ENCODE peak calls at places on chromosomes 6 and 20, in four cellular contexts. One of them, this sample, is unnamed. For H3K4me1, the result is how much of the 10 kb centered on the place peaks cover.

GRCh38 chr6:142828030-142828429 is 116.9 kb downstream of the HIVEP2 start:
- DNase-seq in Peyer's patch: no peak
- DNase-seq in spleen: no peak
- DNase-seq in K562: no peak
- DNase-seq in this sample: no peak

GRCh38 chr6:112626468-112627082 is 279.4 kb downstream of the RFPL4B start:
- DNase-seq in K562: peak
- DNase-seq in spleen: no peak
- DNase-seq in Peyer's patch: no peak
- DNase-seq in this sample: no peak

GRCh38 chr6:151430886-151431285 is 21.0 kb downstream of the RMND1 start:
- DNase-seq in Peyer's patch: no peak
- DNase-seq in K562: no peak
- DNase-seq in spleen: no peak
- DNase-seq in this sample: no peak

GRCh38 chr20:14470231-14470894 is 133.0 kb upstream of the FLRT3 start:
- DNase-seq in K562: no peak
- DNase-seq in spleen: no peak
- DNase-seq in Peyer's patch: peak
- DNase-seq in this sample: no peak

GRCh38 chr6:84007871-84008270 is 25.7 kb upstream of the MRAP2 start:
- DNase-seq in spleen: no peak
- DNase-seq in K562: no peak
- DNase-seq in Peyer's patch: no peak
- DNase-seq in this sample: no peak

GRCh38 chr6:40442591-40442990 is 144.6 kb downstream of the LRFN2 start:
- DNase-seq in spleen: no peak
- DNase-seq in K562: no peak
- DNase-seq in Peyer's patch: no peak
- DNase-seq in this sample: no peak

GRCh38 chr6:116238083-116238482 is 15.8 kb downstream of the TSPYL4 start:
- DNase-seq in spleen: no peak
- DNase-seq in K562: no peak
- DNase-seq in Peyer's patch: no peak
- DNase-seq in this sample: no peak

GRCh38 chr20:45779011-45779915 is 12.4 kb downstream of the WFDC3 start:
- DNase-seq in Peyer's patch: peak
- DNase-seq in K562: peak
- DNase-seq in spleen: no peak
- DNase-seq in this sample: peak

GRCh38 chr6:156280131-156280530 is 497.0 kb upstream of the ARID1B start:
- DNase-seq in spleen: no peak
- DNase-seq in Peyer's patch: no peak
- DNase-seq in K562: no peak
- DNase-seq in this sample: no peak

GRCh38 chr6:161194374-161194773 is 79.5 kb downstream of the AGPAT4 start:
- DNase-seq in Peyer's patch: no peak
- DNase-seq in K562: no peak
- DNase-seq in spleen: no peak
- DNase-seq in this sample: no peak

GRCh38 chr20:38810926-38811325 is 5.4 kb downstream of the PPP1R16B start:
- DNase-seq in K562: no peak
- DNase-seq in Peyer's patch: peak
- DNase-seq in spleen: no peak
- DNase-seq in this sample: peak

GRCh38 chr6:143583542-143584330 is 72.2 kb upstream of the FUCA2 start:
- DNase-seq in Peyer's patch: no peak
- DNase-seq in spleen: no peak
- DNase-seq in K562: no peak
- DNase-seq in this sample: no peak

GRCh38 chr6:37137201-37137880 is 32.6 kb upstream of the PIM1 start:
- DNase-seq in Peyer's patch: no peak
- DNase-seq in spleen: no peak
- DNase-seq in K562: peak
- DNase-seq in this sample: peak

GRCh38 chr6:166936079-166936787 is 20.1 kb downstream of the RNASET2 start:
- DNase-seq in K562: no peak
- DNase-seq in Peyer's patch: no peak
- DNase-seq in spleen: peak
- DNase-seq in this sample: no peak

GRCh38 chr20:2750343-2751251 is 49.8 kb downstream of the CPXM1 start:
- DNase-seq in spleen: peak
- DNase-seq in Peyer's patch: peak
- DNase-seq in K562: peak
- DNase-seq in this sample: no peak

GRCh38 chr6:170049641-170050491 is 241.0 kb downstream of the DLL1 start:
- DNase-seq in K562: no peak
- DNase-seq in Peyer's patch: peak
- DNase-seq in spleen: peak
- DNase-seq in this sample: peak

GRCh38 chr6:167831281-167831680 is 4.6 kb downstream of the AFDN start:
- DNase-seq in Peyer's patch: no peak
- DNase-seq in K562: no peak
- DNase-seq in spleen: no peak
- DNase-seq in this sample: no peak

GRCh38 chr6:168120390-168121307 is 41.6 kb upstream of the FRMD1 start:
- DNase-seq in Peyer's patch: peak
- DNase-seq in K562: no peak
- DNase-seq in spleen: peak
- DNase-seq in this sample: peak

GRCh38 chr6:110615723-110616122 is 139.3 kb upstream of the SLC22A16 start:
- DNase-seq in spleen: no peak
- DNase-seq in Peyer's patch: no peak
- DNase-seq in K562: no peak
- DNase-seq in this sample: no peak

GRCh38 chr20:49478266-49478665 is 4.2 kb downstream of the KCNB1 start:
- DNase-seq in spleen: no peak
- DNase-seq in Peyer's patch: no peak
- DNase-seq in K562: no peak
- DNase-seq in this sample: no peak

GRCh38 chr6:13256614-13257013 is 71.7 kb downstream of the TBC1D7 start:
- DNase-seq in K562: no peak
- DNase-seq in spleen: no peak
- DNase-seq in Peyer's patch: no peak
- DNase-seq in this sample: no peak

GRCh38 chr6:21738180-21739094 is 144.9 kb downstream of the SOX4 start:
- DNase-seq in K562: no peak
- DNase-seq in spleen: no peak
- DNase-seq in Peyer's patch: no peak
- DNase-seq in this sample: no peak

DNA sequence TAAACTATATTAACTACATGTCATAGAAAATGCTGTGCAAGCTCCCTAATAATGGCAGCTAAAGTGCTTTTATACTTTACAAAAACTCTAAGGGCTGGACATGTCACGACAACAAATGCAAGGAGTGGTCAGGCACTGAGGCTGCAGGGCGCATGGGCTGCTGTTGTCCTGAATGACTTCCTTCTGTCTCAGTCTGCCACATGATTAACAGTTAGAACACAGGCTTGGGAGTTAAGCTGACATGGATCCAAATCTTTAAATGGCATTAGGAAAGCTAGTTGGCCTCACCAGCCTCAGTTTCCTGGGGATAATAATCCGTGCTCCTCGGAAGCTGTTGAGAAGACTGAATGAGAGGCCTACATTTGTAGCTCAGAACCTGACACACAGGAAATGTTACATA is 57.4 kb downstream of the PREP start:
- DNase-seq in spleen: no peak
- DNase-seq in Peyer's patch: no peak
- DNase-seq in K562: no peak
- DNase-seq in this sample: no peak
- H3K27ac ChIP-seq in spleen: no peak
- H3K27ac ChIP-seq in Peyer's patch: no peak
- H3K27ac ChIP-seq in K562: no peak
- H3K27ac ChIP-seq in this sample: peak

GRCh38 chr20:41076776-41077175 is 48.2 kb downstream of the TOP1 start:
- DNase-seq in K562: no peak
- DNase-seq in spleen: no peak
- DNase-seq in Peyer's patch: no peak
- DNase-seq in this sample: no peak

GRCh38 chr20:41074441-41074840 is 45.8 kb downstream of the TOP1 start:
- DNase-seq in spleen: no peak
- DNase-seq in Peyer's patch: no peak
- DNase-seq in K562: no peak
- DNase-seq in this sample: no peak

GRCh38 chr20:41072919-41073318 is 44.3 kb downstream of the TOP1 start:
- DNase-seq in K562: peak
- DNase-seq in spleen: no peak
- DNase-seq in Peyer's patch: no peak
- DNase-seq in this sample: no peak

DNA sequence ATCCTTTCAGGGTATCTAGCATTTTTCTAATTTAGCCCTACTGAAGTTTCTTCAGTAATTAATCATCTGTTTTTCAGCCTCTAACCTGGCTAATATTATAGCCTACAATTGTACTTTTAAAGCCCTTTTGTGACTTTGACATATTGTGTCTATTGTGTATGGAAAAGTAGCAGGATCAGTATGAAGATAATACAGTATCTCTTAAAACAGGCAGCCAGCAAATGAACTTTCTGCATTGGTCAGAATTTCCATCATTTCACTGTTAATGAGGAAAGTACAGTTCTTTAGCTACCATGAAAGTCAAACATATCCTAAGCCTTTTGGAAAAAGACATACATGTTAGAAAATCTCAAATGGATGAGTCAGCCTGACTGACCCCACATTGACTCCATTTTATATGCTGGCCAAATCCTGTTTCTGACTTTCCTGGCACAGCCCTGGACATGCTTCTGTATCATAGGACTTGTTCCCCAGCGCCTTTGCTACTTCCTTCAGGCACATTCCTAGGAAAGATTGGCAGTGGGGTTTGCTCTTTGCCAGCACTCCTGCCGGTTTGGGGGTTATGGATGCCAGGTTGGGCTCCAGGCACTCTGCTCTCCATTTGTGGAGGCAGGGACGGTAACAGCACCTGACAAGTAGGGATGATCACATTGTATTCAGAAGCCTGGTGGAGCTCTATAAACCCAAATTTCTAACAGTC is 43.6 kb downstream of the TOP1 start:
- DNase-seq in K562: no peak
- DNase-seq in Peyer's patch: no peak
- DNase-seq in spleen: peak
- DNase-seq in this sample: peak
- H3K4me1 ChIP-seq in K562: half or more
- H3K4me1 ChIP-seq in Peyer's patch: under half
- H3K4me1 ChIP-seq in spleen: half or more
- H3K4me1 ChIP-seq in this sample: half or more

GRCh38 chr6:158032354-158032733 is 50.7 kb downstream of the SYNJ2 start:
- DNase-seq in spleen: no peak
- DNase-seq in Peyer's patch: no peak
- DNase-seq in K562: no peak
- DNase-seq in this sample: peak

GRCh38 chr6:158033077-158033750 is 51.6 kb downstream of the SYNJ2 start:
- DNase-seq in K562: no peak
- DNase-seq in spleen: no peak
- DNase-seq in Peyer's patch: no peak
- DNase-seq in this sample: peak

GRCh38 chr6:158029668-158030230 is 48.1 kb downstream of the SYNJ2 start:
- DNase-seq in Peyer's patch: no peak
- DNase-seq in K562: no peak
- DNase-seq in spleen: peak
- DNase-seq in this sample: no peak

GRCh38 chr6:158031191-158031444 is 49.5 kb downstream of the SYNJ2 start:
- DNase-seq in spleen: no peak
- DNase-seq in K562: no peak
- DNase-seq in Peyer's patch: no peak
- DNase-seq in this sample: no peak

DNA sequence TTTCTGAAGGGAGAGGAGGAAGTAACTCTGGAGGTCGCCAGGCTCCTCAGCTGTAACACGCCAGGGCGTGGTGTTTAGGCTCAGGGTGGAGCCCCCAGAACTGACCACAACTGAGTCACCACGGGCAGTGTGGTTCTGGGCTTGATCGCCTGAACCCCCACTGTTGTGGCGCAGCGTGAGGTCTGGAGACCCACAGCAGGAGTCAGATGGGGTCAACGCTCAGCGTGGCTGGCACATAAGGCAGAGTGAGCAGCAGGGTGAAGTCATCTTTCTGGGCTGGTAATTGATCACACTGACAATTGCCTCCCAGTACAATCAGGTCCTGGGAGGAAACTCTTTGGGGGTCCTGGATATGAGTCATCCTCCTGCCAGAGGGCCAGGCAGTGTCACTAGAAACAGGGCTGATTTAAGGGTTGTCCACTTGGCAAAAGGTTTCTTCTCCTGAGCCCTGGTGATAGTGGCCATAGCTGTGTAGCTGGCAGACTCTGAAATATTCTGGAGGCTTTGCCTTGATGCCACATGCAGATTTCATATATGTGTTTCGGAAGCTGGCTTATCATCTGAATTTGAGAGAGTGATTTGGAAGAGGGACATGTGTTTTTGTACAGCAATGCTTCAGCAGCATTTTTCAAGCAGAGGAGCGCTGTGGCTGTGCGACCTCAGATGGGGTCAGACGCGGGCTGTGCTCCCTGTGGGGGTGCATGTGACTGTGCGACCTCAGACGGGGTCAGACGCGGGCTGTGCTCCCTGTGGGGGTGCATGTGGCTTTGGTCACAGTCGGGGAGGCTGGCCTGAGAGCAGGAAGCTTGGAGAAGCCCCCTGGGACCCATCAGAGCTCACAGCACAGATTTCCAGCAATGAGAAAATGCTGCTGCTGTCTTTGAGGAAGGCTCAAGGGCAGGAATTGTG is 50.0 kb downstream of the SYNJ2 start:
- DNase-seq in K562: peak
- DNase-seq in spleen: no peak
- DNase-seq in Peyer's patch: peak
- DNase-seq in this sample: peak
- H3K27ac ChIP-seq in K562: peak
- H3K27ac ChIP-seq in spleen: no peak
- H3K27ac ChIP-seq in Peyer's patch: peak
- H3K27ac ChIP-seq in this sample: no peak

GRCh38 chr6:149328083-149328482 is 10.6 kb downstream of the TAB2 start:
- DNase-seq in spleen: no peak
- DNase-seq in Peyer's patch: no peak
- DNase-seq in K562: no peak
- DNase-seq in this sample: no peak

GRCh38 chr6:149331043-149331807 is 13.7 kb downstream of the TAB2 start:
- DNase-seq in Peyer's patch: no peak
- DNase-seq in spleen: no peak
- DNase-seq in K562: no peak
- DNase-seq in this sample: no peak

GRCh38 chr6:149329529-149329928 is 12.0 kb downstream of the TAB2 start:
- DNase-seq in Peyer's patch: no peak
- DNase-seq in spleen: no peak
- DNase-seq in K562: no peak
- DNase-seq in this sample: no peak

GRCh38 chr6:149331871-149332270 is 14.4 kb downstream of the TAB2 start:
- DNase-seq in spleen: no peak
- DNase-seq in K562: no peak
- DNase-seq in Peyer's patch: no peak
- DNase-seq in this sample: no peak

DNA sequence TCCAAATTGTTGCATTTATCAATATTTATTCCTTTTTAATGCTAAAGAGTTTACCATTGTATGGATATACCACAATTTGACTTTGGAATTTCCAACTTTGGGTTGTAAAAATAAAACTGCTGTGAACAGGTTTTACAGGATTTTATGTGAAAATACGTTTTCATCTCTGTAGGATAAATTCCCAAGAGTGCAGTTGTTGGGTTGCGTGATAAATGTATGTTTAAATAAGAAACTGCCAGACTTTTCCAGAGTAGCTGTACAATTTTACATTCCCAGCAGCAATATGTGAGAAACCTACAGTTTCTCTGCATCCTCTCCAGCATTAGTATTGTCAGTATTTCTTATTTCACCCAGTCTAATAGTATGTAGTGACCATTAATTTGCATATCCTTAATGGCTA is 12.6 kb downstream of the TAB2 start:
- DNase-seq in spleen: no peak
- DNase-seq in K562: no peak
- DNase-seq in Peyer's patch: no peak
- DNase-seq in this sample: no peak
- H3K4me1 ChIP-seq in spleen: half or more
- H3K4me1 ChIP-seq in K562: under half
- H3K4me1 ChIP-seq in Peyer's patch: under half
- H3K4me1 ChIP-seq in this sample: under half

This sample was measured in RWPE2.